ENCODE peak calls at places on chromosomes 6 and 20, in five cellular contexts. M is type B pancreatic cell, B is fibroblast of lung, D is hepatocyte, Z is GM10248. N is an unnamed sample.

GRCh38 chr20:5696011-5696559 is 54.1 kb upstream of the SHLD1 start:
- DNase-seq in M (no peak), B (peak; percentile 99), D (no peak), Z (no peak), N (peak; percentile 79)

GRCh38 chr6:79558099-79558498 is 20.9 kb upstream of the LCA5 start:
- DNase-seq in D (no peak), M (no peak), B (peak; percentile 72), Z (no peak), N (peak; percentile 17)

GRCh38 chr6:2818593-2818992 is 23.1 kb downstream of the SERPINB1 start:
- DNase-seq in D (no peak), Z (no peak), M (no peak), B (peak; percentile 42), N (peak; percentile 45)

GRCh38 chr6:30518505-30518850 is 29.2 kb downstream of the HLA-E start:
- DNase-seq in D (no peak), B (no peak), M (no peak), Z (no peak), N (no peak)

GRCh38 chr6:168908166-168908565 is 345.5 kb downstream of the THBS2 start:
- DNase-seq in B (peak; percentile 56), Z (no peak), D (no peak), M (no peak), N (peak; percentile 20)

GRCh38 chr6:16575655-16576054 is 185.6 kb downstream of the ATXN1 start:
- DNase-seq in B (no peak), Z (no peak), D (no peak), M (no peak), N (no peak)

GRCh38 chr6:8944548-8944947 is 509.2 kb upstream of the SLC35B3 start:
- DNase-seq in M (no peak), D (no peak), B (no peak), Z (no peak), N (no peak)

GRCh38 chr6:32830936-32831335 is 7.6 kb downstream of the TAP2 start:
- DNase-seq in M (no peak), Z (no peak), D (no peak), B (no peak), N (no peak)

GRCh38 chr6:136783495-136784270 is 8.6 kb downstream of the MAP3K5 start:
- DNase-seq in B (no peak), Z (peak; percentile 58), D (no peak), M (no peak), N (no peak)

GRCh38 chr6:77097940-77098339 is 365.4 kb downstream of the HTR1B start:
- DNase-seq in Z (no peak), M (no peak), D (no peak), B (no peak), N (no peak)

GRCh38 chr6:69758214-69758613 is 38.6 kb downstream of the LMBRD1 start:
- DNase-seq in B (no peak), D (no peak), M (no peak), Z (no peak), N (no peak)

GRCh38 chr6:62345962-62346689 is 60.1 kb upstream of the KHDRBS2 start:
- DNase-seq in B (no peak), D (no peak), M (no peak), Z (no peak), N (no peak)

GRCh38 chr6:28979679-28980078 is 25.4 kb downstream of the ZNF311 start:
- DNase-seq in M (no peak), D (no peak), Z (no peak), B (no peak), N (no peak)

GRCh38 chr6:28980137-28980796 is 24.8 kb downstream of the ZNF311 start:
- DNase-seq in M (no peak), Z (no peak), B (no peak), D (no peak), N (no peak)

GRCh38 chr6:28977351-28978136 is 27.6 kb downstream of the ZNF311 start:
- DNase-seq in B (peak; percentile 40), M (no peak), D (peak; percentile 19), Z (peak; percentile 32), N (peak; percentile 71)

GRCh38 chr6:28978137-28978491 is 27.0 kb downstream of the ZNF311 start:
- DNase-seq in D (no peak), M (no peak), B (no peak), Z (no peak), N (no peak)

GRCh38 chr6:28978959-28979561 is 26.1 kb downstream of the ZNF311 start:
- DNase-seq in M (no peak), D (no peak), B (no peak), Z (no peak), N (no peak)
- TF ChIP-seq CTCF in M (no peak), D (no peak), B (no peak), Z (no peak), N (no peak)

GRCh38 chr6:33956206-33956605 is 152.4 kb upstream of the MLN start:
- DNase-seq in B (no peak), M (no peak), D (no peak), Z (no peak), N (no peak)

GRCh38 chr6:33957391-33958207 is 153.8 kb upstream of the MLN start:
- DNase-seq in B (no peak), D (no peak), M (no peak), Z (no peak), N (no peak)

GRCh38 chr6:33958863-33959651 is 155.3 kb upstream of the MLN start:
- DNase-seq in Z (no peak), D (no peak), M (no peak), B (no peak), N (no peak)

GRCh38 chr6:33959661-33960344 is 156.0 kb upstream of the MLN start:
- DNase-seq in B (no peak), M (no peak), D (no peak), Z (no peak), N (no peak)

DNA sequence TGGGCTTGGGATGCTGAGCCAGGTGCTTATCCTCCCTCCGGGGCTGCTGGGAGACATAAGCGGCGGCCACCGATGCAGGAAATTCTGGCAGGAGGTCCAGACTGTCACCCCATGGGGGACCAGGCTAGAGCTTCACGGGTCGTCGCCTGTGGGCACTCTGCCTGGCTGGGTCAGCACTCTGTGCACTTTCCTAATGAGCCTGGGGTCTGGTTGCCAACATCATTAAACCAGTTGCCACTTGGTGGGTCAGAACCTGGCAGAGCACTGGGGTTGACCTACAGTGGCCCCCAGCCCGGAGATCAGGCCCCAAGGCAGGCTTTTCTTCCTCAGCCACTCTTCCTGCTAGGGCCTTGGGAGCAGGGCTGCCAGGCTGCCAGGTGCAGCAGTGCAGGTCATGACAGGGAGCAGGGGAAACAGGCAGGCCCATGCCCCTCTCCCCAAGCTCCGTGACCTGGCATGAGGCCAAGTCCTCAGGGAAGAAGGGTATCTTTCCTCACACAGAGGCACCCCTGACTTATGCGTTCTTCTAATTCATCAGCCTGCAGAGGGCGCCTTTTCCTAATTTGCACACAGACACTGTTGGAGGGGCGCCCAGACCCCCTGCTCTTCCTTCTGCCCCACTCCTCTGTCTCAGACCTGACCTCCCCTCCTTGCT is 154.5 kb upstream of the MLN start:
- DNase-seq in D (peak; percentile 32), M (no peak), Z (no peak), B (no peak), N (peak; percentile 4)
- TF ChIP-seq CTCF in D (peak; percentile 29), M (peak; percentile 63), Z (peak; percentile 26), B (no peak), N (peak; percentile 18)

DNA sequence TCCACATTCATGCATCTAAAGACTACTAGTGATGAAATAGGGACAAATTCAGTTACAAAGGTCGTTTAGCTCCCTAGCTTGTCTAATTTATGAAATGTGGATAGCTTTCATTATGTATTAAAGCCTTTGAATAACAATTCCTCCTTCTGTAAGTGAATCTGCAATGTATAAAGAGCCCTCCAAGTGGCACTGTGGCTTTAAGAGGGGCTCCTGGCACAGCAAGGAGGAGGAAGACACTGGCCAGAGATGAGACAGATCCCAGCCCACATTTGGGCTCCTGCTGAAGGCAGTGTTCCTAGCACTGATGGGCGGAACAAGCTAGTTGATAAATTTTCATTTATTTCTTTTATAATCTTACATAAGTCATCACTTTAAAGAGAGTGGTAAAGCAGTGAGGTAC is 17.6 kb upstream of the FUCA2 start:
- DNase-seq in M (no peak), Z (no peak), B (no peak), D (peak; percentile 25), N (no peak)
- TF ChIP-seq CTCF in M (peak; percentile 24), Z (no peak), B (no peak), D (peak; percentile 29), N (no peak)

GRCh38 chr6:83859410-83860346 is at the start of gene CYB5R4:
- DNase-seq in B (peak; percentile 97), M (peak; percentile 95), D (peak; percentile 98), Z (peak; percentile 96), N (peak; percentile 95)
- TF ChIP-seq CTCF in B (peak; percentile 56), M (peak; percentile 56), D (peak; percentile 46), Z (no peak), N (peak; percentile 46)

N was measured in fibroblast of villous mesenchyme.